ENCODE peak calls at places on chromosomes 2 and 18, in eight cellular contexts. S, W, T, Y, L, K, R and U are unnamed samples.
A peak's percentile ranks its signal among the peaks of the same experiment; 100 is the strongest.

GRCh38 chr2:113157108-113157896 is 16.5 kb upstream of the PSD4 start:
- DNase-seq in S (no peak), W (no peak), T (peak; percentile 77), Y (no peak), L (no peak), K (no peak), R (peak; percentile 44), U (peak; percentile 69)

GRCh38 chr2:212777020-212777491 is 238.5 kb upstream of the ERBB4 start:
- DNase-seq in S (peak; percentile 46), W (no peak), T (peak; percentile 8), Y (no peak), L (peak; percentile 48), K (no peak), R (no peak), U (no peak)

GRCh38 chr2:95031076-95031725 is 5.7 kb downstream of the MAL start:
- DNase-seq in S (no peak), W (no peak), T (no peak), Y (no peak), L (no peak), K (no peak), R (no peak), U (no peak)

GRCh38 chr2:205743137-205743536 is 60.8 kb downstream of the NRP2 start:
- DNase-seq in S (no peak), W (no peak), T (no peak), Y (no peak), L (no peak), K (no peak), R (no peak), U (no peak)

GRCh38 chr18:50273203-50274043 is 7.1 kb upstream of the CFAP53 start:
- DNase-seq in S (no peak), W (no peak), T (no peak), Y (no peak), L (no peak), K (no peak), R (no peak), U (no peak)

GRCh38 chr18:52348209-52348608 is 8.2 kb downstream of the DCC start:
- DNase-seq in S (no peak), W (no peak), T (no peak), Y (no peak), L (no peak), K (no peak), R (no peak), U (no peak)

GRCh38 chr2:237864030-237864931 is 4.9 kb downstream of the RAMP1 start:
- DNase-seq in S (no peak), W (peak; percentile 16), T (no peak), Y (no peak), L (no peak), K (no peak), R (no peak), U (no peak)

GRCh38 chr2:31693882-31694281 is 113.1 kb upstream of the SRD5A2 start:
- DNase-seq in S (no peak), W (no peak), T (no peak), Y (no peak), L (peak; percentile 8), K (no peak), R (no peak), U (no peak)

GRCh38 chr2:94996401-94997100 is 29.0 kb upstream of the MAL start:
- DNase-seq in S (no peak), W (no peak), T (peak; percentile 50), Y (no peak), L (no peak), K (no peak), R (no peak), U (no peak)

GRCh38 chr2:132270255-132270654 is 108.5 kb upstream of the ANKRD30BL start:
- DNase-seq in S (no peak), W (no peak), T (no peak), Y (no peak), L (no peak), K (no peak), R (no peak), U (no peak)

GRCh38 chr18:44080054-44080453 is 600.6 kb upstream of the SETBP1 start:
- DNase-seq in S (no peak), W (no peak), T (no peak), Y (no peak), L (no peak), K (no peak), R (no peak), U (no peak)

GRCh38 chr2:81895620-81896245 is 1591.2 kb upstream of the LRRTM1 start:
- DNase-seq in S (no peak), W (no peak), T (no peak), Y (no peak), L (no peak), K (no peak), R (no peak), U (no peak)

DNA sequence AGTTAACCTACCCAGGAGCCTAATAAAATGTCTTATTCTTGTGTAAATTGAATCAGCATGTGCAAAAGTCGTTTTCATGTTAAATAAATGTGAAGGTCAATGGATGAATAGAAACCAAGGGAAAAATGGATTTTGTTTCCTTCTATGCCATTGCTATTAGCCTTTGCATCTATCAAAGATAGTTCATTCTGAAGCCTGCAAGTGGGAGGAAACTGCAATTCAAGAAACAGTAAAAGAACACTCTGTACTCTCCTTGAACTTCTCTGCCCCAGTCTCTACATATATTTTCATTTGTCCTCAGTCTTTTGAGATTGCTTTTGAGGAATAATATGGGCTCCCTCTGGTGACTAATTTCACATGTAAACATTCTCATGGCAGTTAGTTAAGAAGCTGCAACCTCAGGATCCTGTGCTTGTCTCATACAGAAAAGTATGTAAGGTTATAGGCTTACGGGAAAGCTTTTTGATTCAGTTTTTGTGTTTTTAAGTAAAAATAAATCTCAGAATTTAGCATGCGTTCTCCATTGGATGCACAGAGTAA is 1590.0 kb upstream of the LRRTM1 start:
- DNase-seq in S (peak; percentile 1), W (no peak), T (no peak), Y (no peak), L (peak; percentile 0), K (no peak), R (no peak), U (no peak)
- TF ChIP-seq CTCF in S (no peak), W (no peak), T (no peak), Y (no peak), L (no peak), K (no peak), R (no peak), U (no peak)

GRCh38 chr18:75857558-75857957 is 430.1 kb upstream of the SMIM21 start:
- DNase-seq in S (no peak), W (no peak), T (no peak), Y (no peak), L (no peak), K (no peak), R (no peak), U (no peak)

GRCh38 chr18:75854808-75855207 is 427.3 kb upstream of the SMIM21 start:
- DNase-seq in S (no peak), W (no peak), T (no peak), Y (no peak), L (no peak), K (no peak), R (no peak), U (no peak)

GRCh38 chr18:75859533-75859932 is 432.0 kb upstream of the SMIM21 start:
- DNase-seq in S (no peak), W (no peak), T (no peak), Y (no peak), L (no peak), K (no peak), R (no peak), U (no peak)

GRCh38 chr18:75858754-75859153 is 431.3 kb upstream of the SMIM21 start:
- DNase-seq in S (no peak), W (no peak), T (no peak), Y (no peak), L (no peak), K (no peak), R (no peak), U (no peak)

DNA sequence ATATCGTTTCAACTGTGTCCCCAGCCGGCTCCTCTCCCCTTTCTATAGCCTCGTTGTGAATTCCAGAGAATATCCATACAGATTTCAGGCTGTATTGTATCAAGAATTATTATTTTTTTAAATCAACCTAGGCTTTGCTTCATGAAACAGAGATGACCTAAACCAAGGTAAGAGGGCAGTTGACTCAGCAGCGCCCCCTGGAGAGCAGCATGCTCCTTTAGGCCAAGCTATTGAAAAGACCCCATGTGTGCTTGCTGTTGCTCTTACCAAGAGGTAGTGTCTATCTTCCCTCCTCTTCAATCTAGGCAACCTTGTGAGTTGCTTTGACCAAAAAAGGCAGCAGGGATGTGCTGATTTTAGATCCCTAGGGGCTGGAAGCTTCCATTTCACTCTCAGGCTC is 426.7 kb upstream of the SMIM21 start:
- DNase-seq in S (no peak), W (no peak), T (no peak), Y (no peak), L (no peak), K (no peak), R (peak; percentile 14), U (no peak)
- TF ChIP-seq CTCF in S (no peak), W (peak; percentile 35), T (no peak), Y (no peak), L (peak; percentile 22), K (no peak), R (peak; percentile 60), U (peak; percentile 28)

DNA sequence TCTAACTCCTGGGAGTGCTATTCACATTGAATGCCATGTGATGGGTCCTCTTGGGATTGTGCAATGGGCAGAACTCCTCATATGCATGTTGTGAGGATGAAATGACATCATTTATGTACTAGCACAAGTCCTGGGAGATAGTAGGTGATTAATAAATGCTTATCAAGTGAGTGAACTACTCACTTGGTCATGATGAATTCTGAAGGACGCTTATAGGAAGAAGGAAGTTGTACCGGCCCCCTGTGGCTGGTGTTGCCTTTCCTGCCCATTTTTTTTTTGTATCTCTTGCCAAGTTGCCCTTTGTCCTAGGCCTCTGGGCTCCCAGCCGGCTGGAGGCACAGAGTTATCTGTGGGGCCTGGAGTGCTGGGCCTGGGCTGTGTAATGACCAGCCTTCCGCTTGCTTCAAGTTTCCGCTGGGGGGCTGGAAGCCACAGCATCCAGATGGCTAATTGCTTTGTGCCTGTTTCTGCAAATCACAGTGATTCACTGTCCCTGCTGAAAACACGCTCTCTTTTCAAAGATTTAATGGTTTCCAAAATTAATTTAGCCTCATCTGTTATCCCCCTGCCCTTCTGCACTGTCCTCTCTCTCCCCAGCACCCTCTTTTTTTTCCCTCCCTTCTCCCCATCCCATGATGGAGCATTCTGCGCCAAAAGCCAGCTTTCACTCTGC is 33.7 kb upstream of the MRPL33 start:
- DNase-seq in S (peak; percentile 84), W (no peak), T (no peak), Y (no peak), L (peak; percentile 79), K (no peak), R (no peak), U (no peak)
- TF ChIP-seq CTCF in S (no peak), W (no peak), T (no peak), Y (no peak), L (no peak), K (no peak), R (no peak), U (no peak)

GRCh38 chr2:20049631-20050030 is 1.8 kb downstream of the LAPTM4A start:
- DNase-seq in S (peak; percentile 37), W (no peak), T (no peak), Y (no peak), L (peak; percentile 36), K (no peak), R (no peak), U (no peak)

GRCh38 chr2:20052229-20052871 is 922 bp upstream of the LAPTM4A start:
- DNase-seq in S (peak; percentile 41), W (no peak), T (no peak), Y (no peak), L (peak; percentile 72), K (no peak), R (no peak), U (no peak)

GRCh38 chr2:20050104-20050711 is 1.2 kb downstream of the LAPTM4A start:
- DNase-seq in S (peak; percentile 88), W (no peak), T (no peak), Y (no peak), L (peak; percentile 75), K (no peak), R (no peak), U (no peak)

GRCh38 chr2:20051518-20052228 is at the start of gene LAPTM4A:
- DNase-seq in S (peak; percentile 100), W (peak; percentile 55), T (peak; percentile 97), Y (peak; percentile 99), L (peak; percentile 100), K (peak; percentile 97), R (peak; percentile 96), U (peak; percentile 96)

GRCh38 chr2:20050712-20051517 is 513 bp downstream of the LAPTM4A start:
- DNase-seq in S (peak; percentile 65), W (no peak), T (peak; percentile 47), Y (peak; percentile 48), L (peak; percentile 79), K (no peak), R (peak; percentile 53), U (peak; percentile 24)
- TF ChIP-seq CTCF in S (peak; percentile 19), W (no peak), T (no peak), Y (peak; percentile 4), L (peak; percentile 22), K (no peak), R (no peak), U (peak; percentile 16)